ENCODE peak calls at places on chromosomes 16 and 17, in eight cellular contexts. X, U, D, W, A, G, V and H are unnamed samples.

GRCh38 chr17:79664925-79665738 is 54.3 kb upstream of the RBFOX3 start:
- DNase-seq in X (peak), U (no peak), D (no peak), W (no peak), A (no peak), G (peak), V (no peak), H (peak)

GRCh38 chr16:61243954-61244353 is 792.3 kb downstream of the CDH8 start:
- DNase-seq in X (no peak), U (no peak), D (no peak), W (no peak), A (no peak), G (peak), V (no peak), H (no peak)

GRCh38 chr16:64150193-64150592 is 971.7 kb downstream of the CDH11 start:
- DNase-seq in X (no peak), U (no peak), D (no peak), W (no peak), A (no peak), G (no peak), V (peak), H (no peak)

GRCh38 chr17:45320931-45321461 is 4.2 kb upstream of the MAP3K14 start:
- DNase-seq in X (peak), U (no peak), D (peak), W (peak), A (peak), G (no peak), V (peak), H (no peak)

GRCh38 chr16:84482001-84482891 is 22.2 kb downstream of the MEAK7 start:
- DNase-seq in X (no peak), U (no peak), D (no peak), W (no peak), A (no peak), G (peak), V (no peak), H (no peak)

GRCh38 chr17:78806451-78806850 is 24.4 kb upstream of the CYTH1 start:
- DNase-seq in X (no peak), U (no peak), D (no peak), W (peak), A (peak), G (no peak), V (no peak), H (no peak)

GRCh38 chr16:27701381-27701780 is 151.4 kb downstream of the KATNIP start:
- DNase-seq in X (no peak), U (no peak), D (no peak), W (no peak), A (no peak), G (no peak), V (no peak), H (no peak)

GRCh38 chr17:43025290-43025657 is 243 bp downstream of the RND2 start:
- DNase-seq in X (no peak), U (no peak), D (no peak), W (no peak), A (no peak), G (no peak), V (no peak), H (no peak)

GRCh38 chr17:50764860-50765259 is 2.5 kb downstream of the ANKRD40CL start:
- DNase-seq in X (no peak), U (no peak), D (no peak), W (no peak), A (no peak), G (no peak), V (no peak), H (no peak)

GRCh38 chr17:58913971-58914769 is 158.5 kb downstream of the PPM1E start:
- DNase-seq in X (no peak), U (no peak), D (no peak), W (peak), A (no peak), G (no peak), V (peak), H (no peak)

GRCh38 chr16:54938351-54939346 is 8.0 kb downstream of the IRX5 start:
- DNase-seq in X (peak), U (no peak), D (no peak), W (no peak), A (peak), G (peak), V (no peak), H (peak)

GRCh38 chr17:5557485-5557884 is 26.8 kb downstream of the NLRP1 start:
- DNase-seq in X (no peak), U (no peak), D (no peak), W (no peak), A (no peak), G (no peak), V (peak), H (no peak)

GRCh38 chr16:71499775-71500364 is 10.7 kb upstream of the ZNF19 start:
- DNase-seq in X (peak), U (peak), D (peak), W (peak), A (peak), G (no peak), V (peak), H (no peak)

GRCh38 chr16:85541181-85541580 is 71.9 kb upstream of the GSE1 start:
- DNase-seq in X (no peak), U (no peak), D (no peak), W (no peak), A (no peak), G (no peak), V (no peak), H (no peak)

GRCh38 chr17:35080536-35080935 is 17.0 kb upstream of the RFFL start:
- DNase-seq in X (no peak), U (no peak), D (peak), W (no peak), A (no peak), G (no peak), V (no peak), H (no peak)

GRCh38 chr17:64964796-64965195 is 45.5 kb upstream of the LRRC37A3 start:
- DNase-seq in X (no peak), U (no peak), D (no peak), W (no peak), A (no peak), G (no peak), V (no peak), H (no peak)

GRCh38 chr17:16521070-16521727 is 29.2 kb upstream of the LRRC75A start:
- DNase-seq in X (peak), U (peak), D (peak), W (peak), A (peak), G (no peak), V (peak), H (peak)

GRCh38 chr17:74566132-74566753 is 1.1 kb downstream of the CD300H start:
- DNase-seq in X (no peak), U (no peak), D (peak), W (peak), A (peak), G (no peak), V (no peak), H (no peak)

GRCh38 chr17:47649972-47650524 is 329 bp downstream of the KPNB1 start:
- DNase-seq in X (no peak), U (peak), D (no peak), W (no peak), A (no peak), G (no peak), V (no peak), H (no peak)

GRCh38 chr16:83995756-83996155 is 27.7 kb downstream of the NECAB2 start:
- DNase-seq in X (peak), U (no peak), D (no peak), W (no peak), A (no peak), G (no peak), V (peak), H (no peak)

GRCh38 chr17:46785696-46786095 is 32.8 kb downstream of the WNT3 start:
- DNase-seq in X (no peak), U (no peak), D (no peak), W (no peak), A (no peak), G (no peak), V (no peak), H (no peak)

GRCh38 chr17:58679263-58680037 is 12.4 kb downstream of the TEX14 start:
- DNase-seq in X (no peak), U (no peak), D (peak), W (peak), A (peak), G (no peak), V (peak), H (no peak)

GRCh38 chr17:77959216-77959925 is 868 bp downstream of the TNRC6C start:
- DNase-seq in X (peak), U (no peak), D (peak), W (no peak), A (peak), G (peak), V (peak), H (no peak)

GRCh38 chr17:57067162-57067561 is 17.9 kb upstream of the AKAP1 start:
- DNase-seq in X (no peak), U (no peak), D (no peak), W (no peak), A (no peak), G (no peak), V (no peak), H (no peak)

GRCh38 chr17:8828517-8828875 is 29.3 kb upstream of the MFSD6L start:
- DNase-seq in X (no peak), U (no peak), D (no peak), W (no peak), A (no peak), G (peak), V (no peak), H (no peak)

GRCh38 chr17:8830141-8830540 is 31.0 kb upstream of the MFSD6L start:
- DNase-seq in X (no peak), U (no peak), D (no peak), W (no peak), A (no peak), G (no peak), V (no peak), H (no peak)

GRCh38 chr17:8832711-8833352 is 33.7 kb upstream of the MFSD6L start:
- DNase-seq in X (no peak), U (no peak), D (peak), W (peak), A (peak), G (peak), V (no peak), H (no peak)

GRCh38 chr17:8829036-8829941 is 30.1 kb upstream of the MFSD6L start:
- DNase-seq in X (no peak), U (no peak), D (no peak), W (no peak), A (no peak), G (no peak), V (no peak), H (no peak)

DNA sequence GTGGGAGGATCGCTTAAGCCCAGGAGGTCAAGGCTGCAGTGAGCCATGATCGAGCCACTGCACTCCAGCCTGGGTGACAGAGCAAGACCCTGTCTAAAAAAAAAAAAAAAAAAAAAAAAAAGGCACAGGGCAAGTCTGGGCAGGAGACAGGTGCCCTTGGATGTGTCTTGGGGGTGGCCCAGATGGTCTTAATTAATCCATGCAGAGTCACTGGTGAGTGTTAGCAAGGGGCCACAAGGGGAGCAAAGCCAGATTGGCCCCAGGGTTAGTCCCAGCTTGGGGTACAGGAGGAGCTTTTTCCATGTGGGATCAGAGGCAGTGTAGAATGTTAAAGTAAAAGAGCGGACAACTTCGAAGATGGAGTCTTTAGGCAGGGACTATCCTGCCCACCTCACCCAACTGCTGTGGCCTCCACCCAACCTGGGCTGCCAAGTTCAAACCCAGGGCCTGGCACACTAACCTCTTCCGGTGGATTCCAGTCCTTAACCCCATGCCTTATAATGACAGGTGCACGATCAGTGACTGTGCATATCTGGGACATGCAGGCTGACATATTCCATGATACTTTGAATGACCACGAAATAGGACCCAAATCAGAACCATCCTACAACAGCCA is 32.2 kb upstream of the MFSD6L start:
- DNase-seq in X (no peak), U (no peak), D (no peak), W (no peak), A (no peak), G (no peak), V (no peak), H (no peak)
- TF ChIP-seq POLR2A in X (no peak), U (no peak), D (no peak), W (no peak), A (no peak), G (no peak), V (no peak), H (no peak)

DNA sequence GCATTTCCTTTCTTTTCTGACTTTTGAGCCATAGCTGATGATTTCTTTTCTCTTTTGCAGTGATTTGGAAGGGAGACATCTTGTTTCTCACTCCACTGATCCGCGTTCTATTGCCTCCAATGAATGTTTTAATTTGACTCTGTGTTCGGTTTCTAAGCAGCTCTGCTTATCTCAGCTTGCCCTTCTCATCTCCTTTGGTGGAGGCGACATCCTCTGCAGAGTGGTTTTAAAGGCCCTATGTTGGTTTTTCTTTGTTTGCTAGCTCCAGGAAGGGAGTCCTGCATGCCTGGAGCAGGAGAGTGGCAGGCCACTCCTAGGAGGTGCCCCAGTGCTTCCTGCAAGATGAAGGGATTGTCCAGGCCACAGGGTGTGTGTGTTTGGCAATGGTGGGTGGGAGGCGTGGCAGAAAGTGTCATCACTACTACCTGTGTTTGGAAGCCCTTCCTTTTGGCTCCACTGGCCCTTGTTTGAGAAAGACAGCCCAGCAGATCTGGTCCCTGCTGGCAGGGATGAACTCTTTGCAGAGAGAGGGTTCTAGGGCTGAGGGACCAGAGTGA is 13.6 kb downstream of the SMPD3 start:
- DNase-seq in X (peak), U (no peak), D (no peak), W (no peak), A (no peak), G (no peak), V (no peak), H (peak)
- TF ChIP-seq POLR2A in X (no peak), U (no peak), D (no peak), W (no peak), A (no peak), G (no peak), V (no peak), H (no peak)

DNA sequence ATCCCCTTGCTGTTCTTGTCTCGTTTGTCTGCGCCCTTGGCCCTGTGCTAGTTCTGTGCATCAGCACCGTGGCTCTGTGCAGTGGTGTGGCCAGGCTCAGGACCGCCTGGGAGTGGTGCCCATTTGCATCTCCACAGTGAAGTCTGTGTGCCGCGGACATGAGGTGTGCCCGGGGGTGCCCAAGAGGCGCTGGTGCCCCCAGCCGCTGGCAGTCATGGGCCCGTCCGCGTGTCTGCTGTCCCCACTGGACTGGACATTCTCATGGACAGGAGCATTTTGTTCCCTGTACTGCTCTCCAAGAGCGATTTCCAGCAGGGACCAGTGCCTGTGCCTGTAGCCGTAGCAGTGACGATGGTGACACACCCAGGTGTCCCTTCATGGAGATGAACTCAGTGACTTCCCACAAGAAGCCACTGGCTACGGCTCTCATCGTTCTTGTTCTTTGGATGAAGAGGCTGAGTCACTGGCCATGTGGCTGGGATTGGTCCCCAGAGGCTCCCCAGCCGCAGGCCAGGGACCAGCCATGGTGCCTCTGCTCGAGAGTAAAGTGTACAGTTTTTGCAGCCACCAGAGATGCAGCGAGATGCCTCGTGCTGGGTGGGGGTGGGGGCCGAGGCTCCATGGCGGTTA is 13.0 kb upstream of the MC1R start:
- DNase-seq in X (no peak), U (no peak), D (peak), W (no peak), A (no peak), G (no peak), V (no peak), H (no peak)
- TF ChIP-seq POLR2A in X (no peak), U (no peak), D (no peak), W (no peak), A (no peak), G (no peak), V (no peak), H (no peak)

DNA sequence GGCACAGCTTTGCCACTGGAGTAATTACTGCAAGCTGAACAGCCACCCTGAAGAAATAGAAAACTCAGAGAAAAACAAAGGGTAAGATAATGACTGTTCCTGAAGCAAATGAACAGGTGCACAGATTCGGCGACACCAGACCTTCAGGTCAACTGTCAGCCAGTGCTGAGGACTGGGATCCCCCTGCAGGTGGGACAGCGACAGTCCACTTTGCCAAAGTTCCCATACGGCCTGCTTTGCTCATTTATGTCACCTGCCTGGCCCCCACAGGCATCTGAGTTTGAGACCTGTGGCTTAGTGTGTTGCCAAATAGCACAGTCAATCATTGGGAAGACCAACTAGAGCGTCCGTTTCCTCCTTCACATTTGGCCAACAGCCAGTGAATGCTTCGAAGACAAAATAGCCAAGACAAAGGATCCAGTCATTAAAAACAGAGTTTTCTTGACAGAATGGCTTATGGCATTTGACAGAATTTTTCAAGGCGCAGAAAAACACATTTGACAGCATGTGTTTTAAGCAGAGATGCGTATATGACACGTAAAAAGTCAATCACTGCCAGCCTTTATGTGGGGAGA is 113.8 kb downstream of the ABCC12 start:
- DNase-seq in X (no peak), U (no peak), D (peak), W (peak), A (peak), G (no peak), V (no peak), H (no peak)
- TF ChIP-seq POLR2A in X (no peak), U (no peak), D (no peak), W (no peak), A (no peak), G (no peak), V (no peak), H (no peak)

GRCh38 chr16:29807426-29808218 is 1.3 kb downstream of the MAZ start:
- DNase-seq in X (peak), U (peak), D (peak), W (peak), A (peak), G (peak), V (peak), H (peak)
- TF ChIP-seq POLR2A in X (peak), U (peak), D (peak), W (peak), A (peak), G (peak), V (no peak), H (peak)

DNA sequence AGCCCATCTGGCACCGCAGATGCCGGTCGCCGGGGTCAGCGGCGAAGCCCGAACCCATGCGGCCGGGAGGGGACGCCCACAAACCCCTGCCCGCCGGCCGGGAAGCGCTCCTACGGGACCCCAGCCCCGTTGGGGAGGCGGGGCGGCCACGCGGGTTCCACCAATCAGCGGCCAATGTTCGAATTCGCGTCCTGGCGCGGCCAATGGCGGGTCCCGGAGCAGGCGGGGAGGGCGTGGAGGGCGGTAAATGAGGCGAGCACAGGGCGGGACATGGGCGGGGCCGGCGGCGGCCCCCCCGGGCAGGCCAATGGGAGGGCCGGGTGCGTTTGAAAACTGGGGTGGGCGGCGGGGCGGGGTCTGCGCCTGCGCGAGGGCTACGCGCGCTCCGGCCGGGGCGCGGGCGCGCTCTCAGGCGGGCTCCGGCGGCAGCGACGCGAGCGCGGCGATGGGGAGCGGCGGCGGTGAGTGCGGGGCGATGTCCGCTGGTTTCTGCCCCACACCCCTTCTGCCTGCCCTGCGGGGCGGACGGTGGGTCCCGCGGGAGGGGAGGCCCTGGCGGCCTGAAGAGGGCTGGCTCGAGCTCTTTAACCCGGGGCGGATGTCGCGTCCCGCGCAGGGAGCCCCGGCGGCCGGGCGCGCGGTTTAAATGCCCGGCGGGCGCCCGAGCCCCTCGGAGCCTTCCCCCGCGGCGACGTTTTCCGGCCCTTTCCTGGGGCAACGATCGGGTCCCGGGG is at the start of gene CCNF:
- DNase-seq in X (peak), U (peak), D (peak), W (peak), A (peak), G (peak), V (peak), H (peak)
- TF ChIP-seq POLR2A in X (peak), U (peak), D (peak), W (peak), A (peak), G (peak), V (peak), H (peak)

GRCh38 chr16:70298988-70299938 is at the start of gene DDX19B:
- DNase-seq in X (peak), U (peak), D (peak), W (peak), A (peak), G (peak), V (peak), H (peak)
- TF ChIP-seq POLR2A in X (no peak), U (peak), D (peak), W (peak), A (peak), G (peak), V (peak), H (peak)